ENCODE peak calls at places on chromosome 6, in nine cellular contexts. V, J, X, Q, I, K, R, W and E are unnamed samples.

GRCh38 chr6:126540161-126540560 is 200.2 kb downstream of the CENPW start:
- DNase-seq in V (no peak), I (no peak), X (no peak), R (no peak), J (no peak), K (no peak), Q (no peak), W (no peak), E (no peak)

GRCh38 chr6:137868721-137869631 is 1.9 kb downstream of the TNFAIP3 start:
- DNase-seq in X (no peak), V (no peak), Q (no peak), I (no peak), R (no peak), K (no peak), J (no peak), W (no peak), E (no peak)

GRCh38 chr6:18432180-18432579 is 45.0 kb downstream of the RNF144B start:
- DNase-seq in J (no peak), I (no peak), Q (no peak), X (no peak), W (no peak), V (peak; percentile 5), R (no peak), K (no peak), E (no peak)

GRCh38 chr6:120279706-120280105 is 930.1 kb upstream of the MAN1A1 start:
- DNase-seq in K (no peak), W (no peak), Q (peak; percentile 93), I (no peak), J (peak; percentile 39), V (no peak), R (no peak), X (no peak), E (no peak)

GRCh38 chr6:1542335-1542734 is 67.4 kb upstream of the FOXC1 start:
- DNase-seq in V (no peak), W (no peak), K (no peak), R (no peak), X (no peak), J (no peak), Q (no peak), I (no peak), E (no peak)

GRCh38 chr6:89221971-89222887 is 5.1 kb upstream of the GABRR1 start:
- DNase-seq in W (no peak), Q (peak; percentile 33), J (no peak), X (no peak), I (no peak), V (peak; percentile 84), K (no peak), R (no peak), E (no peak)

GRCh38 chr6:138833819-138834539 is 38.1 kb downstream of the ECT2L start:
- DNase-seq in V (no peak), Q (peak; percentile 93), J (peak; percentile 63), X (no peak), K (no peak), R (peak; percentile 68), I (no peak), W (no peak), E (peak; percentile 85)

GRCh38 chr6:38974389-38975133 is 74.0 kb upstream of the GLP1R start:
- DNase-seq in X (no peak), W (no peak), V (no peak), J (no peak), K (no peak), R (no peak), I (no peak), Q (peak; percentile 51), E (no peak)

GRCh38 chr6:20236344-20236743 is 24.1 kb upstream of the MBOAT1 start:
- DNase-seq in W (no peak), K (no peak), X (no peak), J (no peak), I (no peak), R (no peak), V (no peak), Q (no peak), E (no peak)

GRCh38 chr6:129469070-129469662 is 240.8 kb downstream of the ARHGAP18 start:
- DNase-seq in K (no peak), W (no peak), R (no peak), I (no peak), Q (no peak), X (no peak), J (no peak), V (no peak), E (no peak)